ENCODE peak calls at places on chromosome 2, in nine cellular contexts. X is EH; K is activated naive CD8-positive, alpha-beta T cell treated with anti-CD3 and anti-CD28 coated beads for 36 hours; T is stimulated activated CD4-positive, alpha-beta T cell treated with anti-CD3 and anti-CD28 coated beads, TNF-alpha, amount 100 ng/mL, for 1 hour; R is glomerular endothelial cell; H is T47D; Y is BE2C; G is B cell; D is left colon. B is an unnamed sample.
A peak's percentile ranks its signal among the peaks of the same experiment; 100 is the strongest.

GRCh38 chr2:42722328-42723190 is 41.4 kb downstream of the OXER1 start:
- DNase-seq in X (peak; percentile 80), K (peak; percentile 47), T (no peak), R (peak; percentile 29), H (no peak), Y (no peak), G (peak; percentile 17), D (peak; percentile 41), B (peak; percentile 85)

GRCh38 chr2:67974564-67975430 is 88.0 kb downstream of the C1D start:
- DNase-seq in X (no peak), K (no peak), T (no peak), R (no peak), H (peak; percentile 19), Y (no peak), G (peak; percentile 1), D (no peak), B (no peak)

GRCh38 chr2:74528600-74529356 is 728 bp downstream of the AUP1 start:
- DNase-seq in X (no peak), K (no peak), T (no peak), R (no peak), H (no peak), Y (no peak), G (no peak), D (no peak), B (no peak)

GRCh38 chr2:230661072-230661957 is 51.3 kb upstream of the CAB39 start:
- DNase-seq in X (no peak), K (peak; percentile 68), T (no peak), R (no peak), H (no peak), Y (no peak), G (peak; percentile 51), D (no peak), B (no peak)

GRCh38 chr2:12176621-12177020 is 430.2 kb downstream of the LPIN1 start:
- DNase-seq in X (no peak), K (no peak), T (no peak), R (no peak), H (no peak), Y (peak; percentile 33), G (no peak), D (no peak), B (no peak)

GRCh38 chr2:54572636-54573531 is 116.8 kb downstream of the SPTBN1 start:
- DNase-seq in X (peak; percentile 68), K (peak; percentile 50), T (no peak), R (no peak), H (no peak), Y (no peak), G (no peak), D (no peak), B (no peak)

GRCh38 chr2:66434679-66435548 is at the start of gene MEIS1:
- DNase-seq in X (peak; percentile 99), K (peak; percentile 34), T (no peak), R (peak; percentile 68), H (peak; percentile 93), Y (peak; percentile 86), G (peak; percentile 35), D (peak; percentile 90), B (peak; percentile 96)

GRCh38 chr2:72574886-72575285 is 250.9 kb downstream of the EXOC6B start:
- DNase-seq in X (no peak), K (no peak), T (no peak), R (no peak), H (peak; percentile 68), Y (no peak), G (no peak), D (no peak), B (no peak)

GRCh38 chr2:226799211-226799975 is at the start of gene IRS1:
- DNase-seq in X (peak; percentile 84), K (peak; percentile 77), T (peak; percentile 43), R (no peak), H (peak; percentile 61), Y (peak; percentile 84), G (peak; percentile 84), D (peak; percentile 61), B (peak; percentile 93)